ENCODE peak calls at places on chromosome 6, in five cellular contexts. Z is stimulated activated CD8-positive, alpha-beta memory T cell treated with anti-CD3 and anti-CD28 coated beads, Interleukin-12 subunit alpha, Interleukin-12 subunit beta, amount 100 ng/mL, for 1 hour; F is amniotic stem cell; Y is NCI-H146; B is posterior cingulate gyrus. I is an unnamed sample.

GRCh38 chr6:144214622-144215401 is 64.5 kb downstream of the STX11 start:
- DNase-seq in B (no peak), F (no peak), Z (no peak), Y (no peak), I (no peak)

GRCh38 chr6:41497994-41498393 is 48.2 kb upstream of the FOXP4 start:
- DNase-seq in F (no peak), Y (no peak), B (no peak), Z (no peak), I (no peak)

GRCh38 chr6:155022726-155023125 is 27.6 kb downstream of the TIAM2 start:
- DNase-seq in Y (no peak), B (no peak), F (no peak), Z (no peak), I (no peak)

GRCh38 chr6:130233332-130233731 is 10.6 kb upstream of the SAMD3 start:
- DNase-seq in B (no peak), Y (no peak), F (peak), Z (no peak), I (no peak)

GRCh38 chr6:149779644-149779963 is 30.1 kb downstream of the PCMT1 start:
- DNase-seq in Y (no peak), F (no peak), Z (no peak), B (no peak), I (no peak)

GRCh38 chr6:169653691-169654090 is 48.1 kb downstream of the WDR27 start:
- DNase-seq in Z (no peak), B (no peak), F (no peak), Y (no peak), I (no peak)

GRCh38 chr6:154969796-154970195 is 25.3 kb upstream of the TIAM2 start:
- DNase-seq in B (no peak), Y (no peak), F (no peak), Z (no peak), I (no peak)

GRCh38 chr6:42454428-42454791 is 2.7 kb upstream of the TRERF1 start:
- DNase-seq in B (no peak), Y (peak), Z (no peak), F (no peak), I (peak)

GRCh38 chr6:89321571-89321970 is 6.5 kb upstream of the GABRR2 start:
- DNase-seq in Y (no peak), B (no peak), F (no peak), Z (no peak), I (no peak)

I was measured in body of pancreas.